ENCODE peak calls at places on chromosome 1, in four cellular contexts. K, U, E and A are unnamed samples.

GRCh38 chr1:8006037-8006963 is 19.8 kb downstream of the ERRFI1 start:
- DNase-seq in K (no peak), E (no peak), U (peak), A (no peak)

GRCh38 chr1:187809547-187809946 is 980.8 kb downstream of the PLA2G4A start:
- DNase-seq in U (no peak), E (no peak), K (no peak), A (no peak)

GRCh38 chr1:33005117-33005811 is 31.4 kb downstream of the AK2 start:
- DNase-seq in E (no peak), K (no peak), U (peak), A (no peak)

GRCh38 chr1:22814176-22815042 is 103.8 kb downstream of the EPHB2 start:
- DNase-seq in U (no peak), E (peak), K (no peak), A (peak)

GRCh38 chr1:98420376-98421097 is 241.0 kb upstream of the SNX7 start:
- DNase-seq in K (no peak), E (no peak), U (no peak), A (no peak)

GRCh38 chr1:176811896-176812295 is 348.9 kb downstream of the PAPPA2 start:
- DNase-seq in E (no peak), U (no peak), K (no peak), A (no peak)

GRCh38 chr1:107871259-107871658 is 93.7 kb downstream of the VAV3 start:
- DNase-seq in E (no peak), U (no peak), K (no peak), A (no peak)

GRCh38 chr1:85314726-85315125 is 38.3 kb upstream of the BCL10 start:
- DNase-seq in U (peak), E (no peak), K (no peak), A (no peak)

GRCh38 chr1:81754424-81754823 is 46.3 kb upstream of the ADGRL2 start:
- DNase-seq in U (no peak), E (no peak), K (no peak), A (no peak)

GRCh38 chr1:81424816-81425215 is 375.9 kb upstream of the ADGRL2 start:
- DNase-seq in K (no peak), E (no peak), U (no peak), A (no peak)

GRCh38 chr1:225448146-225448805 is 20.4 kb upstream of the LBR start:
- DNase-seq in K (no peak), E (no peak), U (no peak), A (no peak)

GRCh38 chr1:44926311-44926781 is 60.0 kb downstream of the EIF2B3 start:
- DNase-seq in E (no peak), K (no peak), U (peak), A (peak)

GRCh38 chr1:36125129-36125991 is at the start of gene COL8A2:
- DNase-seq in E (peak), U (no peak), K (peak), A (peak)
- H3K4me3 ChIP-seq in E (peak), U (peak), K (no peak), A (peak)

GRCh38 chr1:78003882-78004718 is 639 bp upstream of the DNAJB4 start:
- DNase-seq in K (peak), U (peak), E (peak), A (no peak)

GRCh38 chr1:78004719-78005346 is at the start of gene DNAJB4:
- DNase-seq in U (peak), K (peak), E (no peak), A (peak)

GRCh38 chr1:78005347-78005722 is 596 bp downstream of the DNAJB4 start:
- DNase-seq in E (no peak), U (no peak), K (no peak), A (no peak)

GRCh38 chr1:78006491-78006890 is 1.8 kb downstream of the DNAJB4 start:
- DNase-seq in K (no peak), E (no peak), U (no peak), A (no peak)

GRCh38 chr1:78005755-78006154 is 1.0 kb downstream of the DNAJB4 start:
- DNase-seq in E (no peak), K (no peak), U (peak), A (no peak)
- H3K27ac ChIP-seq in E (peak), K (peak), U (no peak), A (peak)

GRCh38 chr1:29457496-29458368 is 221.4 kb downstream of the PTPRU start:
- DNase-seq in U (no peak), E (no peak), K (no peak), A (peak)
- H3K4me3 ChIP-seq in U (no peak), E (no peak), K (no peak), A (no peak)

DNA sequence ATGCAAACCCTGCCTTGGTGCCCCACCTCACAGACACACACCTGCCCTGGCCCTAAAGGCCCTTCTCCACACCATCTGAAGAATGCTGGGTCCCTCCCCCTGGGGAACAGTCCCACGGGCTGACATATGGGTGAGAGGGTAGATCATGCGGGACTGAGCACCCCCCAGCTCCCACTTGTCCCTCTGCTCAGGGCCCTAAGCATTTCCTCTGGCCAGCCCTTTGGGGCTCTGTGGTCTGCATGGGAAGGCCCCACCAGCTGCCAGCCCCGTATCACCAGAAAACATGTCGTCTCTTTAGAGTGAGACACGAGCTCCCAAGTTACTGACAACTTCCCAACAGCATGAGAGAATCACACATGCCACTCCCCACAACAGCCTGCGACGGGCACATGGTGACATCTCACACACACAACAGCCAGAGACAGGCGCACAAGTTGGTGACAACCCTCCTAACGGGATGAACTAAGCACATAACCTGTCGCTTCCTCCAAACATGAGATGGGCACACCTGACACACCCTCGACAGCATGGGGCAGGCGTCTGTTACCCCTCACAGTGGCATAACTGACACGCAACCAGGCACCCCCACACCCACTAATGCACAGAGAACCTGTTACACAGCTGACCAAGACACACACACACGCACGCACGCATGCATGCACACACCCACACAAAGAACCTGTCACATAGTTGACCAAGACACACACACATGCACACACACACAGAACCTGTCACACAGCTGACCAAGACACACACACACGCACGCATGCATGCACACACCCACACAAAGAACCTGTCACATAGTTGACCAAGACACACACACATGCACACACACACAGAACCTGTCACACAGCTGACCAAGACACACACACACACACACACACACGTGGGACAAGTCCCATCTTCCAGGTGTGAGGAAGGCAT is 41.2 kb downstream of the AHDC1 start:
- DNase-seq in K (no peak), E (no peak), U (no peak), A (no peak)
- H3K27ac ChIP-seq in K (peak), E (peak), U (no peak), A (no peak)

GRCh38 chr1:29121951-29122661 is 1.6 kb downstream of the TMEM200B start:
- DNase-seq in E (peak), K (no peak), U (no peak), A (peak)

GRCh38 chr1:29122987-29123870 is 474 bp downstream of the TMEM200B start:
- DNase-seq in U (peak), E (peak), K (no peak), A (peak)

GRCh38 chr1:29123871-29124365 is at the start of gene TMEM200B:
- DNase-seq in U (no peak), K (no peak), E (no peak), A (no peak)

GRCh38 chr1:29121516-29121937 is 2.2 kb downstream of the TMEM200B start:
- DNase-seq in K (no peak), E (no peak), U (peak), A (no peak)

DNA sequence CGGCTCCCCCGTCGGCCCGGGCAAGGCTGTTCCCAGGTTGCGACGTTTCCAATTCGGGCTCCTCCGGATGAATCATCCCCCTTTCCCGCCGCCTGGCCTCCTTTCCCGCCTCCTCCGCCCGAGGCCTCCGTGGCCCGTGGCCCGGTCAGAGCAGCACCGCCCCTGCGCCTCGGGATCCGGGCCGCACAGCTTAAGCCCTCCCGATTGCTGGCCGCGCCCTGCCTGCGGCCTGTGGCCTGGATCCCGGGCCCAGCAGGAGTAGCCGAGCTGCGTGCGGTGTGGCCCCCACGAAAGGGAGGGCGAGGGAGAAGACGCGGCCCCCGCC is 1.1 kb downstream of the TMEM200B start:
- DNase-seq in E (peak), K (no peak), U (peak), A (peak)
- H3K4me3 ChIP-seq in E (peak), K (no peak), U (peak), A (peak)

DNA sequence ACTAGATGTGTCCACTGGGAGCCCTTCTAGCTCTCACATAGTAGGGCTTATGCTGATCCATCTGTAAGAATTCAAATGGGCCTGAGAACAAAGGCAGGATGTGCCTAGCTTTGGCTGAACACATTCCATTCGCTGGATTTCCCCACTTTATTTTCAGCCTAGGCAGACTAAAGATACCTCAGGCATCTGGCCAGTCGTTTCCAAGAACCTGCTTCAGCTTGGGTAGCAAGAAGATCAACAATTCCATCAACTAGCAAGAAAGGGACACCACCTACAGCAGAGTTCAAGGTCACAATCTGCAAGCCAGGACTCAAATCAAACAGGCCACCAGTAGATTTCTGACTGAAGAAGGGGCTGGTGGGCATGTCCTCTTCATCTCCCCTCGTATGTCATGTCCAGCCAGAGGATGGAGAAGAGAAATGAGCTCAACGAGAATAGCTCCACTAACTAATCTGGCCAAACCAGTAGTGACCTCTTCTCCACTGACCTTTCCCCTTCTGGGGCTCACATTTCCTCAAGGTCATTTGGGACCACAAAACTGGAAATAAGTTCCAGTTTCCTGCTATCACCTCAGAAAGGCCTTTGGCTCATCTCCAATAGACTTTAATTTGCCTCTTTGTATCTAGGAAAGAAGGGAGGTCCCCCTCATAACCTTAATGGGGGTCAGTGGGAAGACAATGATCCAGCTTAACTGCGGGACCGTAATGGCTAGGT is 14.2 kb downstream of the TXNIP start:
- DNase-seq in U (no peak), E (peak), K (no peak), A (no peak)
- H3K27ac ChIP-seq in U (no peak), E (peak), K (peak), A (no peak)